ENCODE peak calls at places on chromosomes 1 and 21, in ten cellular contexts. K, P, X, F, E, Y, W, L, S and T are unnamed samples.

GRCh38 chr1:80450711-80451110 is 1350.0 kb upstream of the ADGRL2 start:
- DNase-seq in K (no peak), P (no peak), X (no peak), F (no peak), E (no peak), Y (no peak), W (no peak), L (no peak), S (no peak), T (no peak)

GRCh38 chr1:33228935-33229487 is 27.3 kb upstream of the ZNF362 start:
- DNase-seq in K (no peak), P (no peak), X (no peak), F (no peak), E (peak), Y (no peak), W (no peak), L (peak), S (no peak), T (no peak)

GRCh38 chr21:39510240-39510639 is 58.5 kb downstream of the SH3BGR start:
- DNase-seq in K (no peak), P (no peak), X (no peak), F (no peak), E (no peak), Y (no peak), W (no peak), L (no peak), S (no peak), T (no peak)

GRCh38 chr1:202145325-202146140 is 996 bp upstream of the ARL8A start:
- DNase-seq in K (peak), P (no peak), X (no peak), F (no peak), E (peak), Y (no peak), W (peak), L (no peak), S (no peak), T (no peak)

GRCh38 chr1:229266832-229267500 is 3.9 kb upstream of the RAB4A start:
- DNase-seq in K (no peak), P (no peak), X (no peak), F (no peak), E (no peak), Y (no peak), W (no peak), L (no peak), S (no peak), T (no peak)

GRCh38 chr1:21257431-21258135 is 32.7 kb downstream of the ECE1 start:
- DNase-seq in K (no peak), P (no peak), X (no peak), F (no peak), E (no peak), Y (no peak), W (no peak), L (no peak), S (no peak), T (no peak)

GRCh38 chr1:67987046-67987799 is 63.2 kb downstream of the DIRAS3 start:
- DNase-seq in K (no peak), P (no peak), X (no peak), F (no peak), E (peak), Y (no peak), W (no peak), L (peak), S (no peak), T (peak)

GRCh38 chr1:171219751-171220385 is 28.4 kb upstream of the FMO1 start:
- DNase-seq in K (no peak), P (no peak), X (no peak), F (no peak), E (peak), Y (peak), W (no peak), L (peak), S (no peak), T (peak)

GRCh38 chr1:197003132-197003531 is 25.8 kb downstream of the CFHR5 start:
- DNase-seq in K (no peak), P (no peak), X (no peak), F (no peak), E (no peak), Y (no peak), W (no peak), L (no peak), S (no peak), T (no peak)

GRCh38 chr21:28334407-28334806 is 658.3 kb downstream of the LTN1 start:
- DNase-seq in K (no peak), P (no peak), X (no peak), F (peak), E (no peak), Y (no peak), W (no peak), L (no peak), S (no peak), T (peak)

GRCh38 chr1:10032287-10032589 is 520 bp upstream of the UBE4B start:
- DNase-seq in K (no peak), P (no peak), X (no peak), F (no peak), E (no peak), Y (no peak), W (no peak), L (no peak), S (no peak), T (no peak)

GRCh38 chr21:42676799-42677198 is 23.4 kb downstream of the PDE9A start:
- DNase-seq in K (no peak), P (no peak), X (no peak), F (no peak), E (no peak), Y (no peak), W (no peak), L (no peak), S (no peak), T (no peak)

GRCh38 chr1:225597926-225598575 is 54.9 kb downstream of the ENAH start:
- DNase-seq in K (no peak), P (no peak), X (no peak), F (peak), E (peak), Y (no peak), W (no peak), L (peak), S (no peak), T (peak)

GRCh38 chr1:203629509-203630082 is 3.0 kb downstream of the ATP2B4 start:
- DNase-seq in K (peak), P (no peak), X (peak), F (peak), E (peak), Y (peak), W (peak), L (peak), S (no peak), T (no peak)

GRCh38 chr1:220363196-220363831 is 91.1 kb upstream of the RAB3GAP2 start:
- DNase-seq in K (no peak), P (no peak), X (no peak), F (no peak), E (peak), Y (no peak), W (no peak), L (no peak), S (no peak), T (no peak)

GRCh38 chr1:200896571-200897187 is 2.0 kb downstream of the INAVA start:
- DNase-seq in K (no peak), P (no peak), X (no peak), F (peak), E (no peak), Y (no peak), W (no peak), L (peak), S (no peak), T (peak)

GRCh38 chr1:56495538-56495937 is 83.8 kb downstream of the PLPP3 start:
- DNase-seq in K (no peak), P (no peak), X (no peak), F (no peak), E (no peak), Y (no peak), W (no peak), L (no peak), S (no peak), T (no peak)